ENCODE peak calls at places on chromosomes 7 and 10, in seven cellular contexts. One of them, this sample, is unnamed.

GRCh38 chr7:48636391-48637015 is 287.8 kb upstream of the CDC14C start:
- DNase-seq in ovary: no peak
- DNase-seq in Peyer's patch: no peak
- DNase-seq in stomach: no peak
- DNase-seq in fibroblast of the aortic adventitia: peak; percentile 1
- DNase-seq in brain microvascular endothelial cell: no peak
- DNase-seq in NB4: no peak
- DNase-seq in this sample: no peak

GRCh38 chr7:131532570-131533091 is 23.8 kb downstream of the PODXL start:
- DNase-seq in ovary: peak; percentile 11
- DNase-seq in Peyer's patch: no peak
- DNase-seq in stomach: no peak
- DNase-seq in fibroblast of the aortic adventitia: no peak
- DNase-seq in brain microvascular endothelial cell: no peak
- DNase-seq in NB4: no peak
- DNase-seq in this sample: no peak

GRCh38 chr10:21535494-21535818 is 1.4 kb downstream of the MLLT10 start:
- DNase-seq in ovary: no peak
- DNase-seq in Peyer's patch: no peak
- DNase-seq in stomach: no peak
- DNase-seq in fibroblast of the aortic adventitia: no peak
- DNase-seq in brain microvascular endothelial cell: no peak
- DNase-seq in NB4: no peak
- DNase-seq in this sample: no peak

GRCh38 chr10:105726149-105726548 is 1085.1 kb downstream of the SORCS3 start:
- DNase-seq in ovary: no peak
- DNase-seq in Peyer's patch: no peak
- DNase-seq in stomach: no peak
- DNase-seq in fibroblast of the aortic adventitia: no peak
- DNase-seq in brain microvascular endothelial cell: no peak
- DNase-seq in NB4: no peak
- DNase-seq in this sample: no peak

GRCh38 chr7:83921798-83922607 is 272.6 kb downstream of the SEMA3A start:
- DNase-seq in ovary: no peak
- DNase-seq in Peyer's patch: no peak
- DNase-seq in stomach: no peak
- DNase-seq in fibroblast of the aortic adventitia: peak; percentile 56
- DNase-seq in brain microvascular endothelial cell: peak; percentile 8
- DNase-seq in NB4: no peak
- DNase-seq in this sample: peak; percentile 22

GRCh38 chr10:49023752-49024151 is 84.1 kb upstream of the LRRC18 start:
- DNase-seq in ovary: no peak
- DNase-seq in Peyer's patch: no peak
- DNase-seq in stomach: no peak
- DNase-seq in fibroblast of the aortic adventitia: peak; percentile 72
- DNase-seq in brain microvascular endothelial cell: no peak
- DNase-seq in NB4: no peak
- DNase-seq in this sample: no peak

GRCh38 chr10:72096115-72097000 is 8.0 kb upstream of the SPOCK2 start:
- DNase-seq in ovary: no peak
- DNase-seq in Peyer's patch: no peak
- DNase-seq in stomach: no peak
- DNase-seq in fibroblast of the aortic adventitia: peak; percentile 57
- DNase-seq in brain microvascular endothelial cell: peak; percentile 53
- DNase-seq in NB4: no peak
- DNase-seq in this sample: peak; percentile 25

GRCh38 chr10:27542812-27543211 is 38.7 kb downstream of the RAB18 start:
- DNase-seq in ovary: no peak
- DNase-seq in Peyer's patch: no peak
- DNase-seq in stomach: no peak
- DNase-seq in fibroblast of the aortic adventitia: peak; percentile 46
- DNase-seq in brain microvascular endothelial cell: peak; percentile 49
- DNase-seq in NB4: no peak
- DNase-seq in this sample: peak; percentile 11

GRCh38 chr10:127556911-127557310 is 7.8 kb downstream of the NPS start:
- DNase-seq in ovary: peak; percentile 55
- DNase-seq in Peyer's patch: no peak
- DNase-seq in stomach: no peak
- DNase-seq in fibroblast of the aortic adventitia: no peak
- DNase-seq in brain microvascular endothelial cell: peak; percentile 10
- DNase-seq in NB4: peak; percentile 9
- DNase-seq in this sample: no peak

DNA sequence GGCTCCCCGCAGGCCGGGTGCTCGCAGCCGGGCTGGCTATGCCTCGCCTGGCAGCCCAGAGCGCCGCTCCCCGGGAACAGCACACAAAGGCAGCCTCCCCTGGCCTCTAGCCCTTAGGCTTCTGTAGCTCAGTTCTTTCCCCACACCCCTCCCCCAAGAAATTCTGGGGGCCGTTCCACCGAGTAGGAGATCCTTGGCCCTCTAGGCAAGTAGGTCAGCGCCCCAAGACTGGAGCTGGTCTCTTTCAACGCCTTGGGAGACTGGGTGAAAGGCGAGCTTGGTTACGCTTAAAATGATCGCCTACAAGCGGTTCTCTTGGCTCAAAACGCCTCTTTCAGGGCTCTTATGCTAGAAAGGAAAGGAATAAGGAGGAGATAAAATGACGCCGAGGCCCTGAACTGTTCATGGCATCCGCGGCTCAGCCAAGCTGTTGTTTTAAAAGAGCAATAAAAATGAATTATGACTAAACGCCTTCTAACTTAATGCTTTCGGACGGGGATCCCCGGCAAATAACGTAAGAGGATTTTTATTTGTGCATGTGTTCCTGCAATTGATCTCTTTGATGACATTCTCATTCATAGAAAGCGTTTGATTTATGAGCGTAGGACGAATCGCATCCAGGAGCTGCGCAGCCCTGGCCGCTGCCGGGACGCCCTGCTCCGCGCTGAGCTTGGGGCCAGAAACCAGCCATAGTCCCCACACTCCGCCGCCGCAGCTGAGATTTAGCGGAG is 2.9 kb upstream of the HOXA1 start:
- DNase-seq in ovary: no peak
- DNase-seq in Peyer's patch: no peak
- DNase-seq in stomach: no peak
- DNase-seq in fibroblast of the aortic adventitia: peak; percentile 72
- DNase-seq in brain microvascular endothelial cell: no peak
- DNase-seq in NB4: no peak
- DNase-seq in this sample: peak; percentile 68
- H3K4me3 ChIP-seq in ovary: peak overlapping the region; percentile 32
- H3K4me3 ChIP-seq in Peyer's patch: peak overlapping the region; percentile 9
- H3K4me3 ChIP-seq in stomach: peak overlapping the region; percentile 81
- H3K4me3 ChIP-seq in fibroblast of the aortic adventitia: peak overlapping the region; percentile 81
- H3K4me3 ChIP-seq in brain microvascular endothelial cell: peak overlapping the region; percentile 68
- H3K4me3 ChIP-seq in NB4: no peak overlapping the region
- H3K4me3 ChIP-seq in this sample: peak overlapping the region; percentile 72

GRCh38 chr7:2560175-2560695 is 1.5 kb downstream of the IQCE start:
- DNase-seq in ovary: no peak
- DNase-seq in Peyer's patch: no peak
- DNase-seq in stomach: no peak
- DNase-seq in fibroblast of the aortic adventitia: peak; percentile 26
- DNase-seq in brain microvascular endothelial cell: no peak
- DNase-seq in NB4: peak; percentile 33
- DNase-seq in this sample: no peak
- TF ChIP-seq CTCF in ovary: no peak
- TF ChIP-seq CTCF in Peyer's patch: no peak
- TF ChIP-seq CTCF in stomach: no peak
- TF ChIP-seq CTCF in fibroblast of the aortic adventitia: peak; percentile 35
- TF ChIP-seq CTCF in brain microvascular endothelial cell: peak; percentile 35
- TF ChIP-seq CTCF in NB4: no peak
- TF ChIP-seq CTCF in this sample: no peak

DNA sequence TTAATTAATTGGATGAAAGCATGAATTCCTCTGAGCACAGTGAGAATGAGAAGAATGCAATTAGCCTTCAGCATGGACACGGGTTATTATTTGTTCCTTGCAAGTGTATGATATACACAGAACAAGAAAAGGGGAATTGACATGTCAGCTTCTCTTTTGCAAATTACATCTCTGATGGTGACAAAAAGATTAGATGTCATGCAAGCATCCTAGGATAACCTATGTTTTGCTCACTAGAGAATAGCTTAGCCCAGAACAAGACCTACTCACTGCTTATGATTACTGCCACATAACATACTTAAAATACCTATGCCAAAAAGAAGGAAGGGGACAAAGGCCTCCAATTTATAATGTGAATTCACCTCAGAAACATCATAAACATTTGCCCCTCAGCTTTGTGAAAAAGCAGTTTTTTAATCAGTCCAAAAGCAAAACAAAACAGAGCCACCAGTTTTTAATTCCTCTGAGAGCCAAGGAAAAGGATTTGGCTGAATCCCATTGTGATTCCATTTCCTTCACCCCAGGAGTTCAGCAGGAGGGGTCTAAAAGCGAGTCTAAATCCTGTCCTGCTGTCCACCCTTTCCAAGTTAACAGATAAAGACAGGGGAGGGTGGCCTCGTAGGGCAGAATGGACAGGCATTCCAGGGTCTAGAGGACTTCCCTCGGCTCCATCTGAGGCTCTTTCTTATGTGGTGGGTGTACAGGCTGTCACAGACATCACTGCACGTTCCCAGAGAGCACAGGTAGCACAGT is 120.1 kb downstream of the ABLIM1 start:
- DNase-seq in ovary: no peak
- DNase-seq in Peyer's patch: no peak
- DNase-seq in stomach: no peak
- DNase-seq in fibroblast of the aortic adventitia: no peak
- DNase-seq in brain microvascular endothelial cell: no peak
- DNase-seq in NB4: no peak
- DNase-seq in this sample: no peak
- H3K4me3 ChIP-seq in ovary: no peak overlapping the region
- H3K4me3 ChIP-seq in Peyer's patch: no peak overlapping the region
- H3K4me3 ChIP-seq in stomach: no peak overlapping the region
- H3K4me3 ChIP-seq in fibroblast of the aortic adventitia: no peak overlapping the region
- H3K4me3 ChIP-seq in brain microvascular endothelial cell: no peak overlapping the region
- H3K4me3 ChIP-seq in NB4: no peak overlapping the region
- H3K4me3 ChIP-seq in this sample: no peak overlapping the region

DNA sequence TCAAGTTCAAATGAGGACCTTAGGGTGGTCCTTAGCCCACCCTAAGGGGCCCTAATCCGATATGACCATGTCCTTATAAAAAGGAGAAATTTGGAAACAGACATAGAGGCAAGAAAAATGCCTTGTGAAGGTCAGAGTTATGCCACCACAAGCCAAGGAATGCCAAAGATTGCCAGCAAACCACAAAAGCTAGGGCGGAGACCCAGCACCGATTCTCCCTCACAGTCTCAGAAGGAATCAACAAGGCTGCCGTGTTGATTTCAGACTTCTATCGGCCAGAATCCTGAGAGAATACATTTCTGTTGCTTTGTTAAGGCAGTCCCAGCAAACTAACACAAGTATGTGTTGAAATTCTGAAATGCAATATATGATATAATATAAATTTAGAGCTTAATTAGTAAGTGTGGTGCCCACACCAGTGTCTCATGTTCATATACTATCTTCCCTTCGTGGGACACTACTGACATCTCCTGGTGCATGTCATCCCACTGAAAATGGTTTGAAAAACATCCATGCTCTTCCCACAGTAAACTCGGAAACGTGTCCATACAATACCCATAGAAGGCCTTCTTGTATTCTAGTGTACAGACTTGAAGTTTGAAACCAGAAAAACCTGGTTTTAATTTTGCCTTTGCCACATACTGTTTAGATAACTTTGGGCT is 349.0 kb downstream of the TNS3 start:
- DNase-seq in ovary: no peak
- DNase-seq in Peyer's patch: no peak
- DNase-seq in stomach: no peak
- DNase-seq in fibroblast of the aortic adventitia: no peak
- DNase-seq in brain microvascular endothelial cell: no peak
- DNase-seq in NB4: peak; percentile 46
- DNase-seq in this sample: no peak
- TF ChIP-seq CTCF in ovary: no peak
- TF ChIP-seq CTCF in Peyer's patch: peak; percentile 34
- TF ChIP-seq CTCF in stomach: no peak
- TF ChIP-seq CTCF in fibroblast of the aortic adventitia: no peak
- TF ChIP-seq CTCF in brain microvascular endothelial cell: peak; percentile 13
- TF ChIP-seq CTCF in NB4: no peak
- TF ChIP-seq CTCF in this sample: no peak

GRCh38 chr7:103905997-103906396 is 83.5 kb downstream of the RELN start:
- DNase-seq in ovary: no peak
- DNase-seq in Peyer's patch: no peak
- DNase-seq in stomach: no peak
- DNase-seq in fibroblast of the aortic adventitia: no peak
- DNase-seq in brain microvascular endothelial cell: no peak
- DNase-seq in NB4: no peak
- DNase-seq in this sample: no peak
- H3K4me3 ChIP-seq in ovary: no peak overlapping the region
- H3K4me3 ChIP-seq in Peyer's patch: no peak overlapping the region
- H3K4me3 ChIP-seq in stomach: no peak overlapping the region
- H3K4me3 ChIP-seq in fibroblast of the aortic adventitia: no peak overlapping the region
- H3K4me3 ChIP-seq in brain microvascular endothelial cell: no peak overlapping the region
- H3K4me3 ChIP-seq in NB4: no peak overlapping the region
- H3K4me3 ChIP-seq in this sample: no peak overlapping the region

GRCh38 chr10:95444792-95445191 is 116.4 kb downstream of the SORBS1 start:
- DNase-seq in ovary: no peak
- DNase-seq in Peyer's patch: no peak
- DNase-seq in stomach: no peak
- DNase-seq in fibroblast of the aortic adventitia: no peak
- DNase-seq in brain microvascular endothelial cell: no peak
- DNase-seq in NB4: no peak
- DNase-seq in this sample: no peak
- TF ChIP-seq CTCF in ovary: no peak
- TF ChIP-seq CTCF in Peyer's patch: no peak
- TF ChIP-seq CTCF in stomach: no peak
- TF ChIP-seq CTCF in fibroblast of the aortic adventitia: no peak
- TF ChIP-seq CTCF in brain microvascular endothelial cell: no peak
- TF ChIP-seq CTCF in NB4: no peak
- TF ChIP-seq CTCF in this sample: no peak

DNA sequence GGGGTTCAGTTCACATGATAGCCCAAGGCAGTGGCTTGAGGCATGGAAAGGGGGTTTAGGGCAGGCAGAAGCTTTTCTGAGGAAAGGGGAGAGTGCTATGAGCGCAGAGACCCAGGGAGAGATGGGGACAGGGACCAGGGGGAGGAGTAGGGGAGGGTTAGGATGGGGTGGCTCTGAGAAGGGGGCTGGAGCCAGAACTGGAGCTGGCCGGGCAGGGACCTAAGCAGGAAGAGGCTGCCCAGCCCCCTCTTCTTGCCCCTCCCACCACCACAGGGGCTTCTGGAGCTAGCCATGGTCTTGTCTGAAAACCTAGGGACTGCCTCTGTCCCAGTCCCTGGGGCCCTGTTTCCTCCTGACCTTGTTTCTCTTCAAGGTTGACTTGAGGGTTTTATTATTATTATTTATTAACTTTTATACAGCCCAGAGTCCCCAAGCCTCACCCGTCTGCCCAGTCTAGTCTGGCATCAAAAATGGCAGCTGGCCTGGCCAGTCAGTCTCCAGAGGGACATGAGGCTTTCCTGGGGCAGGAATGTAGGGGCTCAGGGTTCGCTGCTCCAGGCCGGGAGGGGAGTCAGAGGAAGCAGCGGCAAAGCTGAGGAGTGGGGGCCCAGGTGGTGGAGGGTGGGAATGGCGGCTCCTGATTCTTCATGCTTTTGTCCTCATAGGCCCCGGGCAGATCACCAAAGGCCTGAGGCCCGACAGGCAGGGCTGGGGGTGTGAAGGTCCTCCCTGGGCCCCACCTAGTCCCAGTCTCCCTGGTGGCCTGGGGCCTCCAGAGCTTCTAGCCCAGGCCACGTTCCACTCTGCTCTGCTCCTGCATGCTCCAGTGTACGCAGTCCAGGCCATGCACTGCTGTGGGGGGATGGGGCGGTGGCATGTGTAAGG is 5.7 kb downstream of the TRIM8 start:
- DNase-seq in ovary: no peak
- DNase-seq in Peyer's patch: no peak
- DNase-seq in stomach: no peak
- DNase-seq in fibroblast of the aortic adventitia: no peak
- DNase-seq in brain microvascular endothelial cell: no peak
- DNase-seq in NB4: no peak
- DNase-seq in this sample: no peak
- H3K4me3 ChIP-seq in ovary: no peak overlapping the region
- H3K4me3 ChIP-seq in Peyer's patch: peak overlapping the region; percentile 28
- H3K4me3 ChIP-seq in stomach: peak overlapping the region; percentile 84
- H3K4me3 ChIP-seq in fibroblast of the aortic adventitia: peak overlapping the region; percentile 95
- H3K4me3 ChIP-seq in brain microvascular endothelial cell: no peak overlapping the region
- H3K4me3 ChIP-seq in NB4: no peak overlapping the region
- H3K4me3 ChIP-seq in this sample: no peak overlapping the region

This sample was measured in astrocyte.